ENCODE peak calls at places on chromosomes 5 and 9, in seven cellular contexts. I is PC-3; Z is GM13977; H is HuH-7; S is GM23248; J is fibroblast of lung; D is Jurkat, Clone E6-1. B is an unnamed sample.
A peak's percentile ranks its signal among the peaks of the same experiment; 100 is the strongest.

GRCh38 chr5:56638061-56638621 is 177.2 kb upstream of the MAP3K1 start:
- DNase-seq in I (no peak), Z (no peak), H (peak; percentile 28), S (no peak), J (no peak), D (no peak), B (no peak)

GRCh38 chr9:33778700-33779351 is 16.5 kb upstream of the PRSS3 start:
- DNase-seq in I (peak; percentile 84), Z (peak; percentile 72), H (peak; percentile 26), S (peak; percentile 70), J (peak; percentile 60), D (peak; percentile 80), B (no peak)

GRCh38 chr9:134053941-134054761 is 13.7 kb downstream of the BRD3 start:
- DNase-seq in I (no peak), Z (no peak), H (no peak), S (no peak), J (no peak), D (no peak), B (no peak)

GRCh38 chr5:151180291-151180690 is 22.7 kb upstream of the ANXA6 start:
- DNase-seq in I (no peak), Z (no peak), H (no peak), S (no peak), J (no peak), D (no peak), B (no peak)

GRCh38 chr9:110089681-110090370 is 118.1 kb downstream of the C9orf152 start:
- DNase-seq in I (peak; percentile 68), Z (no peak), H (no peak), S (no peak), J (no peak), D (no peak), B (no peak)

GRCh38 chr5:147346006-147346561 is 111.3 kb downstream of the STK32A start:
- DNase-seq in I (no peak), Z (no peak), H (no peak), S (no peak), J (no peak), D (no peak), B (no peak)

GRCh38 chr9:137129089-137129455 is 9.9 kb upstream of the GRIN1 start:
- DNase-seq in I (no peak), Z (no peak), H (no peak), S (peak; percentile 63), J (peak; percentile 31), D (no peak), B (peak; percentile 32)

GRCh38 chr9:127018935-127019334 is 103.5 kb downstream of the ANGPTL2 start:
- DNase-seq in I (no peak), Z (no peak), H (no peak), S (peak; percentile 68), J (peak; percentile 66), D (no peak), B (no peak)

GRCh38 chr9:120374239-120374638 is 205.7 kb downstream of the CDK5RAP2 start:
- DNase-seq in I (no peak), Z (no peak), H (no peak), S (no peak), J (no peak), D (no peak), B (no peak)

B was measured in MG63.